ENCODE peak calls at places on chromosomes 12 and 14, in ten cellular contexts. L is GM23248; O is progenitor cell of endocrine pancreas; N is CD8-positive, alpha-beta T cell; X is activated CD4-positive, CD25-positive, alpha-beta regulatory T cell; Q is fibroblast of pulmonary artery; B is posterior cingulate gyrus; E is IMR-90; Y is HFFc6; Z is neuronal stem cell. C is an unnamed sample.

GRCh38 chr14:103418508-103418818 is 33.2 kb downstream of the MARK3 start:
- DNase-seq in L (peak; percentile 91), O (no peak), N (no peak), X (no peak), Q (peak; percentile 85), B (no peak), E (peak; percentile 87), Y (peak; percentile 62), Z (no peak), C (peak; percentile 68)

GRCh38 chr12:69042970-69043369 is 110.0 kb upstream of the CPM start:
- DNase-seq in L (no peak), O (no peak), N (no peak), X (no peak), Q (no peak), B (no peak), E (no peak), Y (no peak), Z (no peak), C (no peak)

GRCh38 chr12:3202734-3203446 is 125.7 kb downstream of the TSPAN9 start:
- DNase-seq in L (peak; percentile 61), O (peak; percentile 82), N (peak; percentile 12), X (peak; percentile 20), Q (peak; percentile 39), B (no peak), E (peak; percentile 34), Y (no peak), Z (peak; percentile 66), C (no peak)

GRCh38 chr12:108642269-108642870 is 8.7 kb upstream of the SELPLG start:
- DNase-seq in L (no peak), O (no peak), N (no peak), X (no peak), Q (no peak), B (no peak), E (no peak), Y (no peak), Z (no peak), C (no peak)

GRCh38 chr14:65594153-65594881 is 181.8 kb downstream of the FUT8 start:
- DNase-seq in L (no peak), O (peak; percentile 29), N (no peak), X (no peak), Q (no peak), B (peak; percentile 34), E (no peak), Y (no peak), Z (no peak), C (no peak)

GRCh38 chr14:81329640-81330385 is 70.3 kb downstream of the STON2 start:
- DNase-seq in L (no peak), O (no peak), N (no peak), X (no peak), Q (no peak), B (no peak), E (no peak), Y (no peak), Z (no peak), C (no peak)

GRCh38 chr14:51304956-51305355 is 64.9 kb downstream of the TMX1 start:
- DNase-seq in L (peak; percentile 97), O (no peak), N (no peak), X (no peak), Q (peak; percentile 84), B (no peak), E (peak; percentile 96), Y (peak; percentile 97), Z (no peak), C (peak; percentile 99)

GRCh38 chr14:89828473-89829200 is 125.9 kb downstream of the EFCAB11 start:
- DNase-seq in L (no peak), O (no peak), N (no peak), X (no peak), Q (no peak), B (no peak), E (peak; percentile 70), Y (no peak), Z (no peak), C (no peak)

GRCh38 chr14:68977741-68978549 is 1.2 kb downstream of the ACTN1 start:
- DNase-seq in L (peak; percentile 89), O (peak; percentile 38), N (peak; percentile 19), X (no peak), Q (peak; percentile 86), B (peak; percentile 82), E (peak; percentile 95), Y (peak; percentile 90), Z (peak; percentile 24), C (peak; percentile 92)

GRCh38 chr14:90616881-90617280 is 199.3 kb downstream of the TTC7B start:
- DNase-seq in L (peak; percentile 7), O (no peak), N (no peak), X (no peak), Q (peak; percentile 20), B (no peak), E (peak; percentile 34), Y (no peak), Z (no peak), C (no peak)

GRCh38 chr12:6613776-6614512 is 6.8 kb upstream of the CHD4 start:
- DNase-seq in L (peak; percentile 97), O (peak; percentile 88), N (no peak), X (no peak), Q (peak; percentile 98), B (peak; percentile 96), E (peak; percentile 99), Y (peak; percentile 97), Z (peak; percentile 95), C (peak; percentile 94)

GRCh38 chr12:104699489-104700194 is 242.9 kb downstream of the CHST11 start:
- DNase-seq in L (peak; percentile 62), O (no peak), N (no peak), X (no peak), Q (no peak), B (no peak), E (peak; percentile 13), Y (no peak), Z (no peak), C (no peak)

GRCh38 chr12:25710149-25710548 is 157.1 kb upstream of the LMNTD1 start:
- DNase-seq in L (no peak), O (no peak), N (no peak), X (no peak), Q (no peak), B (no peak), E (no peak), Y (no peak), Z (no peak), C (no peak)

GRCh38 chr12:6097384-6097783 is 27.1 kb downstream of the VWF start:
- DNase-seq in L (peak; percentile 90), O (no peak), N (no peak), X (no peak), Q (no peak), B (no peak), E (peak; percentile 87), Y (peak; percentile 68), Z (no peak), C (peak; percentile 70)

GRCh38 chr12:2386566-2386965 is 333.8 kb downstream of the CACNA1C start:
- DNase-seq in L (no peak), O (no peak), N (no peak), X (no peak), Q (no peak), B (no peak), E (no peak), Y (no peak), Z (no peak), C (no peak)

GRCh38 chr12:4825139-4825858 is 84.4 kb upstream of the KCNA1 start:
- DNase-seq in L (no peak), O (no peak), N (no peak), X (no peak), Q (peak; percentile 7), B (no peak), E (no peak), Y (no peak), Z (no peak), C (peak; percentile 57)

GRCh38 chr14:69190191-69190590 is 1.1 kb upstream of the EXD2 start:
- DNase-seq in L (no peak), O (no peak), N (no peak), X (no peak), Q (no peak), B (no peak), E (no peak), Y (no peak), Z (no peak), C (no peak)

GRCh38 chr12:52860102-52860838 is 11.5 kb upstream of the KRT78 start:
- DNase-seq in L (peak; percentile 60), O (no peak), N (no peak), X (no peak), Q (peak; percentile 81), B (peak; percentile 55), E (peak; percentile 52), Y (peak; percentile 88), Z (no peak), C (peak; percentile 52)

GRCh38 chr12:121578230-121579189 is 2.3 kb downstream of the KDM2B start:
- DNase-seq in L (peak; percentile 50), O (no peak), N (no peak), X (no peak), Q (peak; percentile 35), B (peak; percentile 86), E (peak; percentile 21), Y (no peak), Z (peak; percentile 64), C (no peak)

GRCh38 chr12:98513379-98514318 is 1.7 kb upstream of the TMPO start:
- DNase-seq in L (no peak), O (no peak), N (no peak), X (no peak), Q (no peak), B (no peak), E (no peak), Y (no peak), Z (no peak), C (no peak)

GRCh38 chr14:53384536-53384935 is 231.4 kb upstream of the DDHD1 start:
- DNase-seq in L (no peak), O (no peak), N (no peak), X (no peak), Q (no peak), B (peak; percentile 87), E (no peak), Y (no peak), Z (no peak), C (no peak)

GRCh38 chr12:51049525-51049924 is 1.4 kb downstream of the LETMD1 start:
- DNase-seq in L (no peak), O (no peak), N (no peak), X (no peak), Q (no peak), B (no peak), E (no peak), Y (no peak), Z (no peak), C (no peak)

GRCh38 chr12:57477710-57478681 is 1.7 kb downstream of the ARHGAP9 start:
- DNase-seq in L (no peak), O (no peak), N (no peak), X (no peak), Q (peak; percentile 82), B (no peak), E (peak; percentile 48), Y (no peak), Z (no peak), C (peak; percentile 35)

GRCh38 chr12:68089101-68089500 is 70.4 kb downstream of the IFNG start:
- DNase-seq in L (no peak), O (no peak), N (no peak), X (no peak), Q (no peak), B (no peak), E (no peak), Y (no peak), Z (no peak), C (no peak)

C was measured in astrocyte.